ENCODE peak calls at places on chromosomes 16 and 17, in ten cellular contexts. One of them, this sample, is unnamed.

GRCh38 chr16:1319041-1319440 is 9.6 kb downstream of the UBE2I start:
- DNase-seq in right cardiac atrium: no peak
- DNase-seq in NCI-H774: no peak
- DNase-seq in epithelial cell of esophagus: no peak
- DNase-seq in mucosa of gallbladder: no peak
- DNase-seq in NAMALWA: no peak
- DNase-seq in Right ventricle myocardium superior: no peak
- DNase-seq in HTR-8/SVneo: no peak
- DNase-seq in nucleus accumbens: no peak
- DNase-seq in effector memory CD4-positive, alpha-beta T cell: no peak
- DNase-seq in this sample: no peak

GRCh38 chr17:44200478-44201155 is 933 bp upstream of the ATXN7L3 start:
- DNase-seq in NAMALWA: no peak
- DNase-seq in epithelial cell of esophagus: no peak
- DNase-seq in NCI-H774: no peak
- DNase-seq in HTR-8/SVneo: peak; percentile 38
- DNase-seq in Right ventricle myocardium superior: no peak
- DNase-seq in effector memory CD4-positive, alpha-beta T cell: no peak
- DNase-seq in mucosa of gallbladder: no peak
- DNase-seq in right cardiac atrium: no peak
- DNase-seq in nucleus accumbens: no peak
- DNase-seq in this sample: no peak

GRCh38 chr17:77927777-77928518 is 30.6 kb upstream of the TNRC6C start:
- DNase-seq in NCI-H774: no peak
- DNase-seq in epithelial cell of esophagus: no peak
- DNase-seq in mucosa of gallbladder: no peak
- DNase-seq in nucleus accumbens: peak; percentile 19
- DNase-seq in HTR-8/SVneo: no peak
- DNase-seq in Right ventricle myocardium superior: no peak
- DNase-seq in effector memory CD4-positive, alpha-beta T cell: no peak
- DNase-seq in NAMALWA: no peak
- DNase-seq in right cardiac atrium: no peak
- DNase-seq in this sample: no peak

GRCh38 chr16:785563-786535 is 2.3 kb downstream of the RPUSD1 start:
- DNase-seq in epithelial cell of esophagus: peak; percentile 71
- DNase-seq in mucosa of gallbladder: peak; percentile 60
- DNase-seq in nucleus accumbens: peak; percentile 72
- DNase-seq in Right ventricle myocardium superior: peak; percentile 84
- DNase-seq in right cardiac atrium: peak; percentile 89
- DNase-seq in HTR-8/SVneo: no peak
- DNase-seq in effector memory CD4-positive, alpha-beta T cell: peak; percentile 65
- DNase-seq in NCI-H774: no peak
- DNase-seq in NAMALWA: peak; percentile 71
- DNase-seq in this sample: peak; percentile 16

GRCh38 chr17:47078801-47079200 is 99.7 kb upstream of the RPRML start:
- DNase-seq in effector memory CD4-positive, alpha-beta T cell: no peak
- DNase-seq in right cardiac atrium: no peak
- DNase-seq in epithelial cell of esophagus: no peak
- DNase-seq in mucosa of gallbladder: no peak
- DNase-seq in NCI-H774: no peak
- DNase-seq in nucleus accumbens: no peak
- DNase-seq in NAMALWA: no peak
- DNase-seq in Right ventricle myocardium superior: no peak
- DNase-seq in HTR-8/SVneo: no peak
- DNase-seq in this sample: no peak

GRCh38 chr16:63613701-63614100 is 1508.2 kb downstream of the CDH11 start:
- DNase-seq in NCI-H774: no peak
- DNase-seq in HTR-8/SVneo: no peak
- DNase-seq in right cardiac atrium: no peak
- DNase-seq in effector memory CD4-positive, alpha-beta T cell: no peak
- DNase-seq in NAMALWA: no peak
- DNase-seq in Right ventricle myocardium superior: no peak
- DNase-seq in mucosa of gallbladder: no peak
- DNase-seq in nucleus accumbens: no peak
- DNase-seq in epithelial cell of esophagus: peak; percentile 6
- DNase-seq in this sample: no peak

GRCh38 chr17:82105882-82106696 is 8.1 kb upstream of the FASN start:
- DNase-seq in epithelial cell of esophagus: peak; percentile 88
- DNase-seq in NCI-H774: peak; percentile 68
- DNase-seq in HTR-8/SVneo: peak; percentile 88
- DNase-seq in Right ventricle myocardium superior: peak; percentile 74
- DNase-seq in nucleus accumbens: peak; percentile 57
- DNase-seq in NAMALWA: peak; percentile 79
- DNase-seq in right cardiac atrium: no peak
- DNase-seq in mucosa of gallbladder: peak; percentile 44
- DNase-seq in effector memory CD4-positive, alpha-beta T cell: peak; percentile 48
- DNase-seq in this sample: no peak

GRCh38 chr16:31535737-31536136 is 8.0 kb downstream of the AHSP start:
- DNase-seq in mucosa of gallbladder: no peak
- DNase-seq in Right ventricle myocardium superior: no peak
- DNase-seq in nucleus accumbens: no peak
- DNase-seq in NCI-H774: no peak
- DNase-seq in epithelial cell of esophagus: no peak
- DNase-seq in NAMALWA: no peak
- DNase-seq in effector memory CD4-positive, alpha-beta T cell: no peak
- DNase-seq in right cardiac atrium: no peak
- DNase-seq in HTR-8/SVneo: no peak
- DNase-seq in this sample: no peak

GRCh38 chr17:83125515-83126274 is 46.3 kb downstream of the METRNL start:
- DNase-seq in effector memory CD4-positive, alpha-beta T cell: no peak
- DNase-seq in right cardiac atrium: peak; percentile 73
- DNase-seq in NAMALWA: no peak
- DNase-seq in NCI-H774: no peak
- DNase-seq in nucleus accumbens: no peak
- DNase-seq in Right ventricle myocardium superior: peak; percentile 55
- DNase-seq in HTR-8/SVneo: no peak
- DNase-seq in epithelial cell of esophagus: no peak
- DNase-seq in mucosa of gallbladder: no peak
- DNase-seq in this sample: no peak

GRCh38 chr16:80824623-80825364 is 20.4 kb upstream of the CDYL2 start:
- DNase-seq in right cardiac atrium: no peak
- DNase-seq in effector memory CD4-positive, alpha-beta T cell: peak; percentile 9
- DNase-seq in HTR-8/SVneo: peak; percentile 51
- DNase-seq in NAMALWA: peak; percentile 67
- DNase-seq in Right ventricle myocardium superior: no peak
- DNase-seq in nucleus accumbens: no peak
- DNase-seq in NCI-H774: no peak
- DNase-seq in mucosa of gallbladder: no peak
- DNase-seq in epithelial cell of esophagus: peak; percentile 70
- DNase-seq in this sample: no peak

GRCh38 chr16:77788196-77789084 is at the start of gene VAT1L:
- DNase-seq in HTR-8/SVneo: peak; percentile 56
- DNase-seq in NAMALWA: no peak
- DNase-seq in NCI-H774: no peak
- DNase-seq in epithelial cell of esophagus: peak; percentile 49
- DNase-seq in nucleus accumbens: peak; percentile 57
- DNase-seq in Right ventricle myocardium superior: peak; percentile 53
- DNase-seq in right cardiac atrium: peak; percentile 68
- DNase-seq in effector memory CD4-positive, alpha-beta T cell: no peak
- DNase-seq in mucosa of gallbladder: peak; percentile 33
- DNase-seq in this sample: no peak

GRCh38 chr16:14291941-14292825 is 221.1 kb downstream of the MRTFB start:
- DNase-seq in epithelial cell of esophagus: no peak
- DNase-seq in mucosa of gallbladder: no peak
- DNase-seq in NAMALWA: no peak
- DNase-seq in HTR-8/SVneo: no peak
- DNase-seq in right cardiac atrium: no peak
- DNase-seq in effector memory CD4-positive, alpha-beta T cell: no peak
- DNase-seq in NCI-H774: no peak
- DNase-seq in Right ventricle myocardium superior: no peak
- DNase-seq in nucleus accumbens: no peak
- DNase-seq in this sample: no peak

GRCh38 chr16:57859331-57859730 is 57.0 kb upstream of the KIFC3 start:
- DNase-seq in NAMALWA: peak; percentile 34
- DNase-seq in Right ventricle myocardium superior: no peak
- DNase-seq in effector memory CD4-positive, alpha-beta T cell: no peak
- DNase-seq in epithelial cell of esophagus: peak; percentile 24
- DNase-seq in nucleus accumbens: no peak
- DNase-seq in HTR-8/SVneo: peak; percentile 79
- DNase-seq in right cardiac atrium: no peak
- DNase-seq in mucosa of gallbladder: no peak
- DNase-seq in NCI-H774: no peak
- DNase-seq in this sample: no peak

GRCh38 chr17:17403899-17404576 is 72.8 kb upstream of the MED9 start:
- DNase-seq in HTR-8/SVneo: no peak
- DNase-seq in effector memory CD4-positive, alpha-beta T cell: peak; percentile 16
- DNase-seq in NAMALWA: peak; percentile 50
- DNase-seq in NCI-H774: peak; percentile 72
- DNase-seq in epithelial cell of esophagus: no peak
- DNase-seq in mucosa of gallbladder: no peak
- DNase-seq in nucleus accumbens: no peak
- DNase-seq in right cardiac atrium: peak; percentile 9
- DNase-seq in Right ventricle myocardium superior: no peak
- DNase-seq in this sample: no peak

GRCh38 chr17:20787281-20787680 is 207.8 kb downstream of the CDRT15L2 start:
- DNase-seq in right cardiac atrium: no peak
- DNase-seq in nucleus accumbens: no peak
- DNase-seq in HTR-8/SVneo: no peak
- DNase-seq in mucosa of gallbladder: no peak
- DNase-seq in effector memory CD4-positive, alpha-beta T cell: no peak
- DNase-seq in epithelial cell of esophagus: no peak
- DNase-seq in NAMALWA: no peak
- DNase-seq in Right ventricle myocardium superior: no peak
- DNase-seq in NCI-H774: no peak
- DNase-seq in this sample: no peak

GRCh38 chr17:80840011-80840410 is 151.6 kb upstream of the CHMP6 start:
- DNase-seq in effector memory CD4-positive, alpha-beta T cell: no peak
- DNase-seq in nucleus accumbens: no peak
- DNase-seq in epithelial cell of esophagus: no peak
- DNase-seq in NAMALWA: no peak
- DNase-seq in Right ventricle myocardium superior: no peak
- DNase-seq in mucosa of gallbladder: no peak
- DNase-seq in HTR-8/SVneo: no peak
- DNase-seq in right cardiac atrium: peak; percentile 16
- DNase-seq in NCI-H774: no peak
- DNase-seq in this sample: no peak

GRCh38 chr17:52025231-52025630 is 133.3 kb downstream of the CA10 start:
- DNase-seq in epithelial cell of esophagus: peak; percentile 4
- DNase-seq in effector memory CD4-positive, alpha-beta T cell: no peak
- DNase-seq in nucleus accumbens: no peak
- DNase-seq in NCI-H774: no peak
- DNase-seq in HTR-8/SVneo: no peak
- DNase-seq in right cardiac atrium: no peak
- DNase-seq in Right ventricle myocardium superior: no peak
- DNase-seq in NAMALWA: no peak
- DNase-seq in mucosa of gallbladder: no peak
- DNase-seq in this sample: no peak

GRCh38 chr17:77959216-77959925 is 868 bp downstream of the TNRC6C start:
- DNase-seq in NCI-H774: no peak
- DNase-seq in mucosa of gallbladder: no peak
- DNase-seq in HTR-8/SVneo: no peak
- DNase-seq in effector memory CD4-positive, alpha-beta T cell: peak; percentile 9
- DNase-seq in Right ventricle myocardium superior: peak; percentile 45
- DNase-seq in NAMALWA: peak; percentile 19
- DNase-seq in epithelial cell of esophagus: peak; percentile 20
- DNase-seq in right cardiac atrium: peak; percentile 65
- DNase-seq in nucleus accumbens: no peak
- DNase-seq in this sample: no peak

GRCh38 chr17:74922694-74923537 is at the start of gene USH1G:
- DNase-seq in NAMALWA: no peak
- DNase-seq in epithelial cell of esophagus: peak; percentile 33
- DNase-seq in mucosa of gallbladder: no peak
- DNase-seq in right cardiac atrium: no peak
- DNase-seq in Right ventricle myocardium superior: no peak
- DNase-seq in nucleus accumbens: peak; percentile 32
- DNase-seq in HTR-8/SVneo: peak; percentile 93
- DNase-seq in NCI-H774: no peak
- DNase-seq in effector memory CD4-positive, alpha-beta T cell: no peak
- DNase-seq in this sample: no peak

GRCh38 chr17:39027037-39027436 is 59.8 kb upstream of the FBXO47 start:
- DNase-seq in epithelial cell of esophagus: peak; percentile 37
- DNase-seq in right cardiac atrium: peak; percentile 91
- DNase-seq in Right ventricle myocardium superior: peak; percentile 86
- DNase-seq in nucleus accumbens: peak; percentile 51
- DNase-seq in effector memory CD4-positive, alpha-beta T cell: no peak
- DNase-seq in NCI-H774: peak; percentile 59
- DNase-seq in NAMALWA: no peak
- DNase-seq in mucosa of gallbladder: peak; percentile 45
- DNase-seq in HTR-8/SVneo: peak; percentile 69
- DNase-seq in this sample: no peak

GRCh38 chr16:68190099-68190498 is 45.8 kb downstream of the ESRP2 start:
- DNase-seq in HTR-8/SVneo: no peak
- DNase-seq in NAMALWA: no peak
- DNase-seq in Right ventricle myocardium superior: no peak
- DNase-seq in effector memory CD4-positive, alpha-beta T cell: no peak
- DNase-seq in epithelial cell of esophagus: no peak
- DNase-seq in mucosa of gallbladder: no peak
- DNase-seq in right cardiac atrium: no peak
- DNase-seq in NCI-H774: no peak
- DNase-seq in nucleus accumbens: no peak
- DNase-seq in this sample: no peak